ENCODE peak calls at places on chromosomes 6 and 20, in eight cellular contexts. J is HCT116, K is colonic mucosa, M is H9, E is HepG2, I is fibroblast of lung, S is SK-N-MC, V is mesendoderm. B is an unnamed sample.

GRCh38 chr6:15110721-15111354 is 135.0 kb upstream of the JARID2 start:
- DNase-seq in I (no peak), V (no peak), M (no peak), K (no peak), S (no peak), J (no peak), E (no peak), B (no peak)

GRCh38 chr6:151679081-151679480 is 128.4 kb upstream of the ESR1 start:
- DNase-seq in S (no peak), E (no peak), V (no peak), J (no peak), I (peak), K (no peak), M (no peak), B (no peak)

GRCh38 chr6:43763133-43763797 is 6.7 kb upstream of the VEGFA start:
- DNase-seq in E (no peak), J (no peak), V (no peak), S (no peak), M (no peak), I (peak), K (no peak), B (no peak)

GRCh38 chr6:41727705-41728072 is 7.7 kb downstream of the TFEB start:
- DNase-seq in E (no peak), J (no peak), K (no peak), V (no peak), I (no peak), S (no peak), M (no peak), B (no peak)

GRCh38 chr6:135722679-135723078 is 128.8 kb upstream of the PDE7B start:
- DNase-seq in I (peak), V (no peak), E (peak), K (no peak), S (no peak), J (peak), M (no peak), B (no peak)

GRCh38 chr6:105179244-105180065 is at the start of gene POPDC3:
- DNase-seq in S (no peak), E (no peak), J (no peak), I (peak), V (peak), M (peak), K (no peak), B (peak)

GRCh38 chr20:37179671-37180524 is 550 bp upstream of the MROH8 start:
- DNase-seq in V (peak), I (peak), K (no peak), M (no peak), J (no peak), S (no peak), E (peak), B (no peak)

GRCh38 chr20:24693466-24694156 is 224.2 kb downstream of the SYNDIG1 start:
- DNase-seq in J (no peak), V (no peak), E (no peak), S (no peak), M (peak), I (no peak), K (peak), B (peak)

GRCh38 chr6:14550817-14551216 is 433.2 kb downstream of the CD83 start:
- DNase-seq in E (no peak), S (peak), J (no peak), M (no peak), K (peak), V (no peak), I (no peak), B (no peak)

GRCh38 chr6:125899726-125900182 is 56.8 kb upstream of the HINT3 start:
- DNase-seq in S (no peak), V (peak), K (no peak), I (no peak), E (peak), J (no peak), M (peak), B (peak)

GRCh38 chr6:85452441-85452881 is 2.6 kb downstream of the NT5E start:
- DNase-seq in M (no peak), J (no peak), K (no peak), E (no peak), S (no peak), V (no peak), I (peak), B (no peak)

GRCh38 chr6:19891446-19891845 is 54.3 kb downstream of the ID4 start:
- DNase-seq in K (no peak), J (no peak), S (no peak), I (no peak), V (no peak), M (no peak), E (no peak), B (no peak)

GRCh38 chr20:24588725-24589340 is 119.4 kb downstream of the SYNDIG1 start:
- DNase-seq in V (no peak), S (no peak), E (no peak), M (no peak), I (no peak), K (no peak), J (no peak), B (no peak)

GRCh38 chr6:158812611-158813010 is 6.6 kb downstream of the EZR start:
- DNase-seq in J (no peak), S (no peak), V (no peak), E (no peak), I (no peak), M (no peak), K (no peak), B (peak)

GRCh38 chr6:128064540-128064895 is 163.7 kb upstream of the THEMIS start:
- DNase-seq in V (no peak), K (no peak), M (no peak), S (peak), J (no peak), E (peak), I (no peak), B (no peak)

GRCh38 chr20:52577696-52578095 is 386.1 kb upstream of the ZFP64 start:
- DNase-seq in I (no peak), M (no peak), J (no peak), E (no peak), V (no peak), S (no peak), K (no peak), B (no peak)

GRCh38 chr20:12928755-12929401 is 79.9 kb upstream of the SPTLC3 start:
- DNase-seq in E (peak), S (no peak), V (no peak), M (no peak), J (no peak), K (no peak), I (peak), B (no peak)

GRCh38 chr6:17998442-17998841 is 11.0 kb upstream of the KIF13A start:
- DNase-seq in K (no peak), I (no peak), S (no peak), E (peak), M (no peak), J (no peak), V (no peak), B (peak)

GRCh38 chr6:95545691-95546090 is 31.6 kb upstream of the MANEA start:
- DNase-seq in V (no peak), M (no peak), I (no peak), S (no peak), K (no peak), J (no peak), E (no peak), B (no peak)

GRCh38 chr20:34980543-34981213 is 25.0 kb downstream of the MYH7B start:
- DNase-seq in V (peak), E (no peak), S (no peak), J (no peak), K (peak), I (no peak), M (peak), B (no peak)

GRCh38 chr6:2695464-2696095 is 55.1 kb downstream of the MYLK4 start:
- DNase-seq in M (no peak), E (peak), J (peak), I (peak), S (peak), V (peak), K (no peak), B (no peak)

GRCh38 chr6:6559994-6560393 is 28.5 kb upstream of the LY86 start:
- DNase-seq in I (no peak), S (no peak), K (no peak), J (no peak), V (peak), E (no peak), M (no peak), B (no peak)

GRCh38 chr6:6557871-6558270 is 30.6 kb upstream of the LY86 start:
- DNase-seq in V (no peak), K (no peak), S (no peak), J (no peak), E (no peak), I (no peak), M (no peak), B (no peak)

GRCh38 chr6:6556738-6557503 is 31.6 kb upstream of the LY86 start:
- DNase-seq in I (no peak), J (peak), E (peak), S (peak), V (peak), M (peak), K (peak), B (peak)

GRCh38 chr6:6557504-6557839 is 31.0 kb upstream of the LY86 start:
- DNase-seq in E (no peak), M (no peak), V (no peak), J (no peak), K (no peak), S (no peak), I (no peak), B (no peak)

DNA sequence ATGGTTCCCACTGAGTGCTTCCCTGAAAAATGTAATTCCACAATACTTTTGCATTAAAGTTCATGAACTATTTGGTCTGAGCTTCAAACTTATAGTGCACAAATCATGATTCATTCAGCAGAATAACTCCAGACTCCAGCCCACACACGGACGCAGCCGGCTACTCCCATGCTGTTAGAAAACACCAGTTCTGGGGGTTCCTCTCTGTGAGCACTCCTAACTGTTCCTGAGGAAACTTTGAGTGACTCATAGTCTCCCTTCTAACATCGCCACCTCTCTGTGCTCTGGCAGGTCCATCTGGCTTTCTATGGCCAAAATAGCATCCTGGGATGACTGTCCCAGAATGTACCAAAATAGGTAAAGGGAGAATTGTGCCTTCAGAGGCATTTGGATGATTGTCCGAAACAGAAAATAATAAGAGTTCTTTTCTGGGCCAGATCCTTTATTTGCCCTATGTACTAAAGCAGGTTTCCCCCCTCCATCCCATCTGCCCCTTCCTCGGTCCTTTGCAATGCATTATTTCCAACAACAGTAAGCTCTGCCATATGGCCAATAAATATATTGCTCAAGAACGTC is 32.3 kb upstream of the LY86 start:
- DNase-seq in J (no peak), E (no peak), M (no peak), S (no peak), I (no peak), V (no peak), K (no peak), B (no peak)
- H3K27ac ChIP-seq in J (no peak), E (no peak), M (no peak), S (peak), I (no peak), V (no peak), K (no peak), B (no peak)

DNA sequence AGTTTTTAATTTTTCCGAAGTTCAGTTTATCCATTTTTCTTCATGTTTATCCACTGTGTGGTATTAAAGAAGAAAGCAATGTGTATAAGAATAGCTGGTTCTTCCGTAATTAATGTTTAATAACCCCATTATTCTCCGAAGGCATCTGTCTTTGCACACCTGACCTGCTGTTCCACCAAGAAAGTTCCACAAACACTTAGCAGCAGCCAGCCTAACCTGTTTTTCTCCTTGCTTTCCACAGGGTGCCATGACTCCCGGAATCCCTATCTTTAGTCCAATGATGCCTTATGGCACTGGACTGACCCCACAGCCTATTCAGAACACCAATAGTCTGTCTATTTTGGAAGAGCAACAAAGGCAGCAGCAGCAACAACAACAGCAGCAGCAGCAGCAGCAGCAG is 7.4 kb downstream of the TBP start:
- DNase-seq in M (no peak), J (no peak), K (no peak), I (no peak), V (no peak), E (no peak), S (no peak), B (no peak)
- H3K9ac ChIP-seq in M (no peak), J (no peak), K (no peak), I (no peak), V (no peak), E (no peak), S (no peak), B (no peak)

GRCh38 chr6:23659125-23659524 is 466.9 kb upstream of the NRSN1 start:
- DNase-seq in M (peak), S (no peak), I (peak), E (peak), V (peak), K (no peak), J (no peak), B (peak)

GRCh38 chr6:23656257-23656731 is 469.7 kb upstream of the NRSN1 start:
- DNase-seq in K (no peak), E (no peak), M (no peak), V (peak), J (no peak), I (peak), S (no peak), B (no peak)

GRCh38 chr6:23654745-23655144 is 471.3 kb upstream of the NRSN1 start:
- DNase-seq in J (no peak), K (peak), V (no peak), M (no peak), I (no peak), S (no peak), E (peak), B (no peak)

GRCh38 chr6:23655502-23655901 is 470.5 kb upstream of the NRSN1 start:
- DNase-seq in V (no peak), I (no peak), K (no peak), E (no peak), S (no peak), M (no peak), J (no peak), B (no peak)

DNA sequence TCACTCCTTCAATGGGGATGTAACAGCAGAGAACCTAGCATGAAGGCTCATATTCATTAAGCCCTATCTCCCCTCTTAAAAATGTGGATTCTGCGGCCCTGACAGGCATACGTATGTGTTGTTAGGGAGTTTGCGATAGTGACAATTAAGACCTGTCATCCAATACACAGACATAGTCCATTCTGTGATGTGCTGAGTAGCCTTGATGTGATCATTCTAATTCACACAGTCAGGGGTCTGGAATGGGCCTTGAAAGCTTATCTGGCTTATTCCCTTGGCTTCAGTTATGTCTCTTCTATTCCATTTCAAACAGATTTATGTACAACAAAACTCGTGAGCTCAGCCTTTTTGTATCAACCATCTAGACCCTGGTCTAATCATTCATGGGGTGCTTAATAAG is 469.2 kb upstream of the NRSN1 start:
- DNase-seq in M (no peak), K (no peak), S (no peak), E (no peak), V (peak), J (no peak), I (no peak), B (no peak)
- H3K27ac ChIP-seq in M (no peak), K (no peak), S (no peak), E (no peak), V (no peak), J (no peak), I (no peak), B (no peak)

GRCh38 chr6:156107514-156108150 is 652.0 kb upstream of the NOX3 start:
- DNase-seq in M (no peak), J (no peak), S (no peak), V (no peak), K (no peak), E (no peak), I (no peak), B (no peak)

GRCh38 chr6:156109713-156110112 is 654.1 kb upstream of the NOX3 start:
- DNase-seq in S (no peak), I (no peak), E (no peak), V (no peak), J (no peak), M (no peak), K (no peak), B (no peak)

GRCh38 chr6:156110249-156110648 is 654.6 kb upstream of the NOX3 start:
- DNase-seq in V (no peak), I (no peak), J (no peak), K (no peak), E (no peak), S (no peak), M (no peak), B (no peak)

DNA sequence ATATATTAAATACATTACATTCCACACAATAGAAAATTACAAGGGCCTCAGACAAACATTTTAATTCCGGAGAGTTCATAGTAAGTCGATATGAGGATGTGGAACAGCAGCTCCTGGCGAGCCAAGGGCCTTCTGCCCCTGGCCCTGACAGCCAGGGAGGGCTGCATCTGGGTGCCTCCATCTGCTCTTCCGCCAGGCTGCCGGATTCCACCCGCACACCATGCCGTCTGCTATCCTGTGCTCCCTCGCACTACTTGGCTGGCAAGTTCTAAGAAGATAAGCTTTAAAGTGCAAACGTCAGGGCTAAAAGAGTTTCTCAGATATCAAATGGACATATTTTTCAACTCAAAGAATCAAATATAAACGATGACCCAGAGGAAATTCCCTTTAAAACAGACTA is 656.3 kb upstream of the NOX3 start:
- DNase-seq in J (no peak), M (no peak), V (no peak), S (no peak), I (no peak), K (no peak), E (no peak), B (no peak)
- H3K9ac ChIP-seq in J (no peak), M (no peak), V (no peak), S (no peak), I (no peak), K (no peak), E (no peak), B (no peak)

DNA sequence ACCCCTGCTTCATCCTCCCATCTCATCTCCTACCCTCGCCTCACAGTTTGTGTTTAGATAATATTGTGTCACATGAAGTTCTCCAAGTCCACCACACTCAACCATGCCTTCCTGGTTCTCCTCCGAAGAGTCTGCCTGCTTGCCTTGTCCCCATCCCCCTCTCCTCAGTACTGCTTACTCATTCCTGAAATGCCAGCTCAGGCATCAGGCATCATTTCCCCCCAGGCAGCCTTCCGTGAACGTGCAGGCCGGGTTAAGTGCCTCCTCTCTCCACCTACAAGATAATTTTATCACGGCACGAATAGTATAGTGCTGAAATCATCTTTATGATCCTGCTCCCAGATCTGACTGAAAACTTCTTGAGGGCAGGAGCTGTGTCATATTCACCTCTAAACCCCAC is 48.8 kb upstream of the BMP2 start:
- DNase-seq in S (no peak), E (no peak), I (peak), M (no peak), K (no peak), V (peak), J (no peak), B (no peak)
- H3K27ac ChIP-seq in S (no peak), E (no peak), I (no peak), M (no peak), K (no peak), V (no peak), J (no peak), B (no peak)

B was measured in endodermal cell.